ENCODE peak calls at places on chromosomes 1 and 21, in four cellular contexts. U is Peyer's patch, J is brain microvascular endothelial cell, F is breast epithelium. Y is an unnamed sample.

GRCh38 chr1:231286603-231287002 is 45.6 kb downstream of the GNPAT start:
- DNase-seq in U (no peak), F (no peak), J (no peak), Y (no peak)

GRCh38 chr1:112298558-112298957 is 97.5 kb upstream of the CTTNBP2NL start:
- DNase-seq in J (peak; percentile 53), F (peak; percentile 19), U (no peak), Y (no peak)

GRCh38 chr1:32885691-32886011 is 640 bp upstream of the HPCA start:
- DNase-seq in J (no peak), U (no peak), F (no peak), Y (no peak)

GRCh38 chr1:149917590-149918144 is at the start of gene SV2A:
- DNase-seq in F (peak; percentile 38), J (no peak), U (peak; percentile 67), Y (peak; percentile 36)

GRCh38 chr1:90335566-90335965 is 340.7 kb downstream of the ZNF326 start:
- DNase-seq in F (no peak), J (no peak), U (no peak), Y (no peak)

GRCh38 chr1:235933483-235934116 is 66.9 kb upstream of the LYST start:
- DNase-seq in U (no peak), F (no peak), J (no peak), Y (no peak)

GRCh38 chr1:40944841-40945430 is 34.6 kb upstream of the CTPS1 start:
- DNase-seq in J (no peak), F (peak; percentile 70), U (peak; percentile 28), Y (no peak)

GRCh38 chr1:3525551-3526482 is 71.4 kb downstream of the ARHGEF16 start:
- DNase-seq in J (no peak), F (no peak), U (no peak), Y (no peak)

GRCh38 chr21:16423921-16424320 is 694.1 kb downstream of the USP25 start:
- DNase-seq in U (no peak), J (no peak), F (no peak), Y (no peak)

GRCh38 chr21:46667191-46667734 is 31.8 kb downstream of the PRMT2 start:
- DNase-seq in J (peak; percentile 11), U (no peak), F (no peak), Y (no peak)

GRCh38 chr1:172254521-172255222 is 165.8 kb upstream of the C1orf105 start:
- DNase-seq in U (no peak), J (peak; percentile 66), F (no peak), Y (no peak)

GRCh38 chr1:41662656-41663437 is 178.4 kb upstream of the EDN2 start:
- DNase-seq in J (peak; percentile 46), U (peak; percentile 54), F (peak; percentile 55), Y (peak; percentile 55)

GRCh38 chr21:39788383-39788782 is 43.4 kb downstream of the IGSF5 start:
- DNase-seq in F (peak; percentile 94), U (peak; percentile 48), J (peak; percentile 23), Y (no peak)

GRCh38 chr1:19044975-19045831 is 88.7 kb upstream of the IFFO2 start:
- DNase-seq in U (no peak), F (no peak), J (peak; percentile 91), Y (no peak)

GRCh38 chr1:50417487-50417886 is 5.8 kb downstream of the DMRTA2 start:
- DNase-seq in J (no peak), U (no peak), F (no peak), Y (no peak)
- H3K27me3 ChIP-seq in J (peaks cover 87% of the 10 kb centered on the region), U (no peaks in the 10 kb centered on the region), F (peaks cover 11% of the 10 kb centered on the region), Y (peaks cover 41% of the 10 kb centered on the region)

GRCh38 chr1:152912471-152912870 is 4.1 kb downstream of the IVL start:
- DNase-seq in J (no peak), F (no peak), U (no peak), Y (no peak)
- H3K27me3 ChIP-seq in J (no peaks in the 10 kb centered on the region), F (no peaks in the 10 kb centered on the region), U (no peaks in the 10 kb centered on the region), Y (no peaks in the 10 kb centered on the region)

DNA sequence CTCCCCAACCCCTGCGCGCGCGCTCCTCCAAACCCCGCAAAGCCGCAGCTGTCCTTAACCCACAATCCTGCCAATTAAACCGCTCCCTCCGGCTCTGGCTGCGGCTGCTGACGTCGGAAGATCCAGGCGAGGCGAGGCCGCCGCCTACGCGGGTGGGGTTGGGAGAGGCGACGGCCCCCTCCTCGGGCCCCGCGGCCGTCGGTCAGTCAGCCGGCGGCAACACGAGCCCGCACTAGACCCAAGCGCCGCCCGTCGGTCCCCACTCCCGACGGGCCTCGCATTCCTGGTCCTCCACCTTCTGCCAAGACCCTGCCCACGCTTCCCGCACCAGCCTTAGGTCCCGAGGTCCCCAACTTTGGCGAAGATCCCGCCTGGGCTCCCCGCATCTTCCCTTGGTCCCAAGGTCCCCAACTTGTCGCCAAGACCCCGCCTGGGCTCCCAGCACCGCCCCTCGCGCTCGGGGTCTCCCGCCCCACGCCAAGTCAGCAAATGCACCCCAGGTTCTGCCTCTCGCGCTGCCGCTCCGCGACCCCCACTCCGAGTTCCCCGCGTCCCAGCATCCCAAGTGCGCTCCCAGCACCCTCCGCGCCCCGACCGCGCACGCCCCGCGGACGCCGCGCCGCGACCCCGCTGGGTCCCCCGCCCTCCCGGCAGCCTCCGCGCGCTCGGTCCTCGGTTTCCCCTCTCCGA is 75.5 kb downstream of the VWA5B1 start:
- DNase-seq in F (no peak), U (no peak), J (no peak), Y (no peak)
- H3K27me3 ChIP-seq in F (no peaks in the 10 kb centered on the region), U (no peaks in the 10 kb centered on the region), J (peaks cover 45% of the 10 kb centered on the region), Y (peaks cover 7% of the 10 kb centered on the region)

GRCh38 chr1:24318988-24319863 is at the start of gene GRHL3:
- DNase-seq in F (peak; percentile 51), J (no peak), U (peak; percentile 66), Y (no peak)

GRCh38 chr1:24317081-24317480 is 2.1 kb upstream of the GRHL3 start:
- DNase-seq in J (no peak), U (no peak), F (peak; percentile 73), Y (no peak)

GRCh38 chr1:24319962-24320361 is 805 bp downstream of the GRHL3 start:
- DNase-seq in F (no peak), U (no peak), J (no peak), Y (no peak)

GRCh38 chr1:24316659-24317058 is 2.5 kb upstream of the GRHL3 start:
- DNase-seq in F (no peak), J (no peak), U (no peak), Y (no peak)

GRCh38 chr1:24318238-24318987 is 744 bp upstream of the GRHL3 start:
- DNase-seq in F (no peak), U (no peak), J (no peak), Y (no peak)
- H3K27me3 ChIP-seq in F (no peaks in the 10 kb centered on the region), U (no peaks in the 10 kb centered on the region), J (peaks cover 59% of the 10 kb centered on the region), Y (no peaks in the 10 kb centered on the region)

DNA sequence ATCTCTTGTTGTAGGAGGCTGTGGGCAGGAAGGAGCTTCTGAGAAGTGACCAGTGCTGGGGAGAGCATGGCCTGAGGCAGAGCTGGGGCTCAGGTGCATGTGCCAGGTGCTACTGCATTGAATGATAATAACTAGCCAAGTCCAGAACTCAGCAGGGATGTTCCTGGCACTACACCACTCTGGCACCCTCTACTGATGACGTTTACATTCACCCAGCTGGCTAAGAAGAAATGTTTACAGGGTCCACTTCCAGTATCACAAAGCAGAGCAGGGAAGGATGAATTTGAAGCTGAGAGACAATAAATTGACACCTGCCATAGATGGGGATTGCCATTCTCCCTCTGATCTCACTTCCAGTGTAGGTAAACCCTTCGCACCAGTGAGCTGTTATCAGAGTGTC is 411.8 kb downstream of the SETD4 start:
- DNase-seq in U (no peak), J (no peak), F (no peak), Y (no peak)
- H3K27me3 ChIP-seq in U (no peaks in the 10 kb centered on the region), J (no peaks in the 10 kb centered on the region), F (no peaks in the 10 kb centered on the region), Y (no peaks in the 10 kb centered on the region)

DNA sequence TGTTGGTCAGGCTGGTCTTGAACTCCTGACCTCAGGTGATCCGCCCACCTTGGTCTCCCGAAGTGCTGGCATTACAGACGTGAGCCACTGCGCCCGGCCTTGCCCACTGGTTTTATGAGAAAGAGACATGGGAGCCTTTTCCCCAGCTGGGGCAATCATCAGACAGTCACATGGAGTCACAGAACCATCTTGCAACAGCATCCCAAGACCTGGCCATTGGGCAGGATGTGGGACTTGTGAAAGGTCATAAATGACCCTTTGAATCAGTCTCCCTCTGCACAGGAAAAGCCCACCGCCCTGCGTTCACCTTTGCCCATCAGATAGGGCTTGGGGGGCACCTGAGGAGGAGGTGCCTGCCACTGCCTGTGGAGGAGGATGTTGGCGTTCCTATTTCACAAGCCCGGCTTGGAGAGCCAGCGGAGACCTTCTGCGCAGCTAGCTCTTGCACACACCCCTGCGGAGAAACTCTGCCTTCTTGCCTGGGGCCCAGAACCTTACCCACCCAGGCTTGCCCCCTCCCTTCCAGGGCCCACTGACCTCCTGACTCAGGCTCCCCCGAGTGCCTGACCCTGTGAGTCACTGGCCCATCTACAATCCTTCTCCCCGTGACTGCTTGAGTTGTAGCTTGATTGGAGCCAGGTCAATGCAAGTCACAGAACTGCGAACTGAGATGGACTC is 3.6 kb downstream of the HES2 start:
- DNase-seq in U (no peak), F (no peak), J (no peak), Y (no peak)
- H3K27me3 ChIP-seq in U (no peaks in the 10 kb centered on the region), F (peaks cover 15% of the 10 kb centered on the region), J (peaks cover 56% of the 10 kb centered on the region), Y (peaks cover 6% of the 10 kb centered on the region)

DNA sequence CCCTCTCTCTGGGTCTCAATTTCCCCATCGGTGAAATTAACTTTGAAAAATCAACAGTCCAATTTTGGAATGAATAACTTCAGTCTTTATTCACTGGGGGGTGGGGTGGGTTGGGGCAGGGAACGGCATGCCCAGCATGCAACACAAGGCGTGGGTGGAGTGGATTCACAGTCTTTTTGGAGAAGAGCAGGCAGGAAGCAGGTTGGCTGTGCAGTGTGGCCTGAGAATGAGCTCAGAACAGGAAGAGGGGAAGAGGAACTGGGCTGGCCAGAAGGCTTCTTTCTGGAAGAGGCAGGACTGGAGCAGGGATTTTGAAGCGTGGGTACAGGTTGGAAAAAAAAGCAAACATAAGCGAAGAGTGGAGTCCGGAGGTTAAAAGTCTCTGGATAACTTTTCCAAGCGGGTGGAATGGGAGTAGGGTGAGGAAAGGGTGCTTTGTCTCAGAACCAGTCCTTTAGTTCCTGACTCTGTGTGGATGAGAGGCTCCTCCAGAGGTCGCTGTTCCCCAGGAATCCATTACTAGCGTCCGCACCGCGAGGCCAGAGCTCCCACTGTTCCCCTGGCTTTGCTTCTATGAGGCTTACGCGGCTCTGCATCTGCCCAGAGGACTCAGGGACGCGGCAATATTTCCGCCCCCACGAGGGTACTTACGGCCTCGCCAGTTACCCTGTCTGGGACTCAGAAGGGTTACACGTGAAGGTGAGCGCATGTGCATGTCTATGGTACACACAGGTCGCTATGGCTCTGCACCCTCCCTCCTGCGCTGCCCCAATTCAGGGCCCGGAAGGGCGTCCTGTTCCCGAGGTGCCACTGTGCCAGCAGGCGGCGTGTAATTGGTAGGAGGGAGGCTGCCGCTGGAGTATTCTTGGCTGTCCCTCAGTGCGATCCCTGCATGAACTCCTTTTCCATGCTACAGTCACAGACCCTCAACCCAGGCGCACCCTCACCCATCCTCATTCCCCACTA is 5.5 kb upstream of the FOXD2 start:
- DNase-seq in U (peak; percentile 80), F (peak; percentile 66), J (peak; percentile 85), Y (peak; percentile 31)
- H3K27me3 ChIP-seq in U (no peaks in the 10 kb centered on the region), F (no peaks in the 10 kb centered on the region), J (no peaks in the 10 kb centered on the region), Y (no peaks in the 10 kb centered on the region)

Y was measured in thoracic aorta.